ENCODE peak calls at places on chromosomes 1 and 21, in seven cellular contexts. W is GM06990; M is HAP-1; Q is uterus; V is heart left ventricle; Z is CD8-positive, alpha-beta T cell; B is HFF-Myc. U is an unnamed sample.
A peak's percentile ranks its signal among the peaks of the same experiment; 100 is the strongest.

GRCh38 chr1:8382051-8382505 is 64.2 kb downstream of the SLC45A1 start:
- DNase-seq in W (no peak), M (no peak), Q (no peak), V (no peak), Z (no peak), B (no peak), U (no peak)

GRCh38 chr1:180101411-180101810 is 53.3 kb upstream of the QSOX1 start:
- DNase-seq in W (no peak), M (no peak), Q (no peak), V (no peak), Z (no peak), B (no peak), U (no peak)

GRCh38 chr1:15513192-15513591 is 10.8 kb downstream of the CASP9 start:
- DNase-seq in W (no peak), M (no peak), Q (no peak), V (no peak), Z (no peak), B (no peak), U (no peak)

GRCh38 chr1:75203415-75204277 is 69.5 kb downstream of the LHX8 start:
- DNase-seq in W (no peak), M (peak; percentile 72), Q (no peak), V (no peak), Z (no peak), B (peak; percentile 9), U (peak; percentile 57)

GRCh38 chr1:189851806-189852367 is 625.8 kb downstream of the BRINP3 start:
- DNase-seq in W (no peak), M (no peak), Q (no peak), V (no peak), Z (no peak), B (no peak), U (no peak)

GRCh38 chr21:42306366-42307035 is 8.7 kb downstream of the TFF3 start:
- DNase-seq in W (no peak), M (no peak), Q (no peak), V (no peak), Z (no peak), B (no peak), U (peak; percentile 20)

GRCh38 chr1:192327997-192328396 is 11.2 kb downstream of the RGS21 start:
- DNase-seq in W (no peak), M (no peak), Q (no peak), V (no peak), Z (no peak), B (no peak), U (no peak)

GRCh38 chr21:45894107-45894810 is 87.3 kb upstream of the COL6A1 start:
- DNase-seq in W (no peak), M (no peak), Q (peak; percentile 73), V (peak; percentile 52), Z (no peak), B (peak; percentile 22), U (no peak)

GRCh38 chr21:42003051-42003461 is 7.1 kb downstream of the ZBTB21 start:
- DNase-seq in W (no peak), M (no peak), Q (no peak), V (no peak), Z (no peak), B (no peak), U (no peak)

GRCh38 chr1:205600085-205600484 is 31.7 kb downstream of the ELK4 start:
- DNase-seq in W (no peak), M (no peak), Q (no peak), V (no peak), Z (no peak), B (no peak), U (no peak)

GRCh38 chr21:36747815-36748381 is 49.0 kb downstream of the SIM2 start:
- DNase-seq in W (peak; percentile 39), M (peak; percentile 56), Q (no peak), V (peak; percentile 39), Z (no peak), B (no peak), U (no peak)

GRCh38 chr1:55750020-55750995 is 535.1 kb upstream of the USP24 start:
- DNase-seq in W (no peak), M (no peak), Q (no peak), V (no peak), Z (no peak), B (no peak), U (no peak)

DNA sequence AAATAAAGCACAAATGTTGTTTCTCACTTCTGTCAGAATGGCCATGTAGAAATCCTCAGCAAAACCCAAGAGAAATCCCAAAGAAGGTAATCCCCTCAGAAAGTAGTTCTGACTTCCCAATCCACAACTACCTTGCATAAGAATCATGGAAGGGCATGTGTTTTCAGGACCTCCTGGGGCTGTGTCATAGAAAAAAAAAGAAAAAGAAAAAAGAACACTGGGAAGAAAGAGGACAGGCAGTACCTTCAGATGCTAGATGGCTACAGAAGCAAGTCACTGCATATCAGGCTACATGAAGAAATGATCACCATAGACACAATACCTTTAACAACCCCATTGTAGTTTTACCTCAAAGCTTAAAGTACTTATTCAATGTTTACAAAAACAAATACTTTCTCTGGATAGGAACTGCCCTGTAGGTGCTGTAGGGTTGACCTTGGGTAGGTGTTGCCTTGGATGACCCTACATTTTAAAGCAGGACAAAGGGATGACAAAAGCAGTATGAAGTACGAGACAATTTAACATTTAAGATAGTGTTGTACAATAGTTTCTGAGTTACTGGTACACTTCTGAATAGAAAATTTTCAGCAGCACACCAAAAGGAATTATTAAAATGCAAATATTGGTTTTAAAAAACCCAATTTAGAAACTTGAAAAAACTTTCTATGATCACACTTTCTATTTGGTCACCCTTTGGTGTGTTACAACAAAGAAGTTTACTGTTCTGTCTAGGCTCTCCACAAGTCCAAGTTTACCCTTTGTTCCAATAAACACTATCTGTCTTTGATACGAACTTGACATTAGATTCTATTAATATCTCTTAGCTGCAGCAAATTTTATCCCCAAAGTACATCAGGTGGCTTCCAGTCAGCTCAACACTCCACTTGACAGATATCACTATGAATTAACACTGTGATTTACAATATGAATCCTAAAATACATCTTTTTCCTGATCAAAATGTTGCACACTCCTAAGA is 5.0 kb downstream of the TRIT1 start:
- DNase-seq in W (no peak), M (no peak), Q (no peak), V (no peak), Z (no peak), B (no peak), U (no peak)
- H3K4me3 ChIP-seq in W (no peak overlapping the region), M (no peak overlapping the region), Q (no peak overlapping the region), V (no peak overlapping the region), Z (no peak overlapping the region), B (no peak overlapping the region), U (no peak overlapping the region)

GRCh38 chr1:160836981-160837557 is 25.6 kb downstream of the CD244 start:
- DNase-seq in W (no peak), M (no peak), Q (no peak), V (no peak), Z (no peak), B (no peak), U (peak; percentile 18)
- H3K4me3 ChIP-seq in W (no peak overlapping the region), M (no peak overlapping the region), Q (no peak overlapping the region), V (no peak overlapping the region), Z (peak overlapping the region; percentile 3), B (no peak overlapping the region), U (peak overlapping the region; percentile 7)

GRCh38 chr21:43893536-43894205 is 28.6 kb downstream of the AGPAT3 start:
- DNase-seq in W (no peak), M (no peak), Q (no peak), V (no peak), Z (no peak), B (no peak), U (no peak)

GRCh38 chr21:43894206-43894577 is 29.2 kb downstream of the AGPAT3 start:
- DNase-seq in W (no peak), M (no peak), Q (no peak), V (no peak), Z (no peak), B (no peak), U (no peak)

GRCh38 chr21:43890042-43890441 is 25.0 kb downstream of the AGPAT3 start:
- DNase-seq in W (no peak), M (no peak), Q (no peak), V (no peak), Z (no peak), B (no peak), U (no peak)

GRCh38 chr21:43892334-43892733 is 27.3 kb downstream of the AGPAT3 start:
- DNase-seq in W (no peak), M (no peak), Q (no peak), V (no peak), Z (no peak), B (no peak), U (no peak)

DNA sequence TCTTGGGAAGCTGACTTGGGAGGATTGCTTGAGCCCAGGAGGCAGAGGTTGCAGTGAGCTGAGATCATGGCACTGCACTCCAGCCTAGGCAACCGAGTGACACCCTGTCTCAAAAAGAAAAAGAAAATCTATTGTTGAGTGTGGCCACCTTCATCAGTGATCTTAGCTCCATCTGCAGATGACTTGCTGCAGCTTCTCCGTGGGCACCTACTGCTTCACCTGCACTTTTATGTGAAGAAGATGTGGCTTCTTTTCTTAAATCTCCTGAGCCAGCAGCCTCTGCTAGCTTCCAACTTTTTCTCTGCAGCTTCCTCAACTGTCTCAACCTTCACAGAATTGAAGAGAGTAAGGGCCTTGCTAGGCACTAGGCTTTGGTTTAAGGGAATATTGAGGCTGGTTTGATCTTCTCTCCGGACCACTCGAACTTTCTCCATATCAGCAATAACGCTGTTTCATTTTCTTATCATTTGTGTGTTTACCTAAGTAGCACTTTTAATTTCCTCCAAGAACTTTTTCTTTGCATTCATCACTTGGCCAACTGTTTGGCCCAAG is 28.0 kb downstream of the AGPAT3 start:
- DNase-seq in W (no peak), M (no peak), Q (no peak), V (no peak), Z (no peak), B (no peak), U (no peak)
- H3K4me3 ChIP-seq in W (no peak overlapping the region), M (no peak overlapping the region), Q (no peak overlapping the region), V (no peak overlapping the region), Z (peak overlapping the region; percentile 5), B (no peak overlapping the region), U (no peak overlapping the region)

GRCh38 chr1:241998412-241998921 is 431 bp downstream of the MAP1LC3C start:
- DNase-seq in W (peak; percentile 58), M (peak; percentile 53), Q (peak; percentile 74), V (peak; percentile 67), Z (peak; percentile 37), B (no peak), U (no peak)

GRCh38 chr1:242002528-242002927 is 3.6 kb upstream of the MAP1LC3C start:
- DNase-seq in W (no peak), M (no peak), Q (no peak), V (no peak), Z (no peak), B (no peak), U (no peak)

GRCh38 chr1:242002072-242002471 is 3.2 kb upstream of the MAP1LC3C start:
- DNase-seq in W (no peak), M (no peak), Q (no peak), V (no peak), Z (no peak), B (no peak), U (no peak)

GRCh38 chr1:241997401-241997800 is 1.5 kb downstream of the MAP1LC3C start:
- DNase-seq in W (no peak), M (no peak), Q (no peak), V (no peak), Z (no peak), B (no peak), U (no peak)

DNA sequence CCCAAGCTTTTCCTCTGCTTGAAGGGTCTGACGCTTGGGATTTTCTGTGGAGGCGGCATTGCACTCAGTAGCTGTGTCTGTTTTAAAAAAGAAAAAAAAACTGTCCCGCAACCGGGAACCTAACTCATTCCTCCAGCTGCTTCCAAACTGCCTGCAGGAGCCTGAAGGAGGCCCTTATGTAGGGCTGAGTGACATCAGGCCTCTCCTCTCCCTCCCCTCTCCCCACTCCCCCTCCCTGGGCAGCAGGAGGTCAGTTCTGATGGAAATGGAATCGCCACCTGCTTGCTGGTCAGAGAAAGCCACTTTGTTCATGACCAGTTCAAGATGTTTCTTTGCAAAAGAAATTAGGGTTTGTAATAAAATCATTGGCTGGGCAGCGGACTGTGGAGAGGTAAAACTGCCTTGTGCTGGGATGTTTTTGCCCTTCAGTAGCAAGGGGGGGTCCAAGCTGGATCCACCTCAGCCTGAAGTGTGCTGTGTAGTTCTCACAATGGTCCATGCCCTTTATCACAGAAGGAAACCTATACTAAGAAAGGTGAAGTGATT is at the start of gene MAP1LC3C:
- DNase-seq in W (no peak), M (no peak), Q (no peak), V (no peak), Z (no peak), B (no peak), U (no peak)
- H3K4me3 ChIP-seq in W (peak within 1 kb of the TSS; percentile 43), M (peak within 1 kb of the TSS; percentile 6), Q (peak within 1 kb of the TSS; percentile 29), V (peak within 1 kb of the TSS; percentile 37), Z (no peak within 1 kb of the TSS), B (peak within 1 kb of the TSS; percentile 8), U (no peak within 1 kb of the TSS)

U was measured in Jurkat, Clone E6-1.